ENCODE peak calls at places on chromosomes 1 and 21, in four cellular contexts. One of them, this sample, is unnamed. For H4K20me1, the result is how much of the 10 kb centered on the place peaks cover.

GRCh38 chr1:248696261-248696660 is 6.3 kb downstream of the OR14I1 start:
- DNase-seq in OCI-LY7: peak
- DNase-seq in IMR-90: no peak
- DNase-seq in K562: peak
- DNase-seq in this sample: peak

GRCh38 chr21:14630556-14631069 is 84.5 kb upstream of the SAMSN1 start:
- DNase-seq in K562: peak
- DNase-seq in OCI-LY7: no peak
- DNase-seq in IMR-90: no peak
- DNase-seq in this sample: no peak

GRCh38 chr1:201565024-201565730 is 26.2 kb downstream of the NAV1 start:
- DNase-seq in OCI-LY7: no peak
- DNase-seq in IMR-90: no peak
- DNase-seq in K562: peak
- DNase-seq in this sample: no peak

GRCh38 chr1:113835686-113836290 is 23.5 kb upstream of the RSBN1 start:
- DNase-seq in K562: peak
- DNase-seq in OCI-LY7: peak
- DNase-seq in IMR-90: peak
- DNase-seq in this sample: peak

GRCh38 chr21:15772654-15773053 is 42.9 kb downstream of the USP25 start:
- DNase-seq in OCI-LY7: no peak
- DNase-seq in IMR-90: peak
- DNase-seq in K562: no peak
- DNase-seq in this sample: no peak

GRCh38 chr1:31881698-31882000 is 56.5 kb downstream of the PTP4A2 start:
- DNase-seq in IMR-90: peak
- DNase-seq in K562: no peak
- DNase-seq in OCI-LY7: no peak
- DNase-seq in this sample: no peak

GRCh38 chr1:53362270-53362669 is 34.4 kb upstream of the LRP8 start:
- DNase-seq in IMR-90: no peak
- DNase-seq in OCI-LY7: no peak
- DNase-seq in K562: no peak
- DNase-seq in this sample: no peak

GRCh38 chr21:40318371-40318770 is 451.1 kb downstream of the PCP4 start:
- DNase-seq in IMR-90: no peak
- DNase-seq in K562: no peak
- DNase-seq in OCI-LY7: no peak
- DNase-seq in this sample: no peak

GRCh38 chr1:59343576-59343840 is 46.6 kb downstream of the FGGY start:
- DNase-seq in K562: no peak
- DNase-seq in OCI-LY7: no peak
- DNase-seq in IMR-90: no peak
- DNase-seq in this sample: no peak

GRCh38 chr21:31234936-31235335 is 109.1 kb downstream of the TIAM1 start:
- DNase-seq in OCI-LY7: no peak
- DNase-seq in K562: no peak
- DNase-seq in IMR-90: no peak
- DNase-seq in this sample: no peak

GRCh38 chr1:218616681-218617080 is 271.5 kb downstream of the TGFB2 start:
- DNase-seq in K562: no peak
- DNase-seq in OCI-LY7: no peak
- DNase-seq in IMR-90: peak
- DNase-seq in this sample: no peak

GRCh38 chr21:14273736-14274538 is 58.0 kb downstream of the RBM11 start:
- DNase-seq in IMR-90: no peak
- DNase-seq in K562: peak
- DNase-seq in OCI-LY7: no peak
- DNase-seq in this sample: no peak

GRCh38 chr21:44344541-44345183 is 5.5 kb upstream of the CFAP410 start:
- DNase-seq in K562: no peak
- DNase-seq in OCI-LY7: no peak
- DNase-seq in IMR-90: no peak
- DNase-seq in this sample: no peak

GRCh38 chr1:71135571-71135970 is 54.7 kb upstream of the ZRANB2 start:
- DNase-seq in IMR-90: no peak
- DNase-seq in K562: no peak
- DNase-seq in OCI-LY7: no peak
- DNase-seq in this sample: no peak

GRCh38 chr1:110048923-110049601 is 14.6 kb downstream of the STRIP1 start:
- DNase-seq in K562: no peak
- DNase-seq in IMR-90: no peak
- DNase-seq in OCI-LY7: no peak
- DNase-seq in this sample: no peak

GRCh38 chr1:204206121-204206520 is 7.7 kb downstream of the GOLT1A start:
- DNase-seq in IMR-90: peak
- DNase-seq in K562: no peak
- DNase-seq in OCI-LY7: no peak
- DNase-seq in this sample: no peak

GRCh38 chr1:77039739-77040138 is 172.5 kb downstream of the ST6GALNAC5 start:
- DNase-seq in IMR-90: peak
- DNase-seq in OCI-LY7: no peak
- DNase-seq in K562: no peak
- DNase-seq in this sample: peak

GRCh38 chr21:29098156-29098555 is 24.7 kb upstream of the CCT8 start:
- DNase-seq in K562: no peak
- DNase-seq in IMR-90: peak
- DNase-seq in OCI-LY7: no peak
- DNase-seq in this sample: no peak

GRCh38 chr1:74505133-74505532 is 7.3 kb downstream of the LRRC53 start:
- DNase-seq in OCI-LY7: no peak
- DNase-seq in K562: no peak
- DNase-seq in IMR-90: no peak
- DNase-seq in this sample: no peak

GRCh38 chr1:53071167-53071865 is 9.3 kb downstream of the PODN start:
- DNase-seq in OCI-LY7: no peak
- DNase-seq in K562: no peak
- DNase-seq in IMR-90: no peak
- DNase-seq in this sample: no peak

GRCh38 chr21:17050156-17050555 is 462.7 kb upstream of the CXADR start:
- DNase-seq in K562: no peak
- DNase-seq in IMR-90: peak
- DNase-seq in OCI-LY7: no peak
- DNase-seq in this sample: no peak

GRCh38 chr1:151980287-151981177 is 13.1 kb downstream of the S100A10 start:
- DNase-seq in OCI-LY7: no peak
- DNase-seq in K562: no peak
- DNase-seq in IMR-90: peak
- DNase-seq in this sample: peak

GRCh38 chr21:36510911-36511310 is 31.0 kb upstream of the CLDN14 start:
- DNase-seq in IMR-90: no peak
- DNase-seq in OCI-LY7: no peak
- DNase-seq in K562: no peak
- DNase-seq in this sample: no peak

GRCh38 chr1:38308780-38309179 is 262.2 kb upstream of the POU3F1 start:
- DNase-seq in OCI-LY7: no peak
- DNase-seq in IMR-90: no peak
- DNase-seq in K562: peak
- DNase-seq in this sample: no peak

GRCh38 chr1:33758698-33759097 is 105.2 kb upstream of the HMGB4 start:
- DNase-seq in OCI-LY7: no peak
- DNase-seq in IMR-90: peak
- DNase-seq in K562: no peak
- DNase-seq in this sample: no peak

GRCh38 chr1:17984510-17985085 is 123.0 kb upstream of the IGSF21 start:
- DNase-seq in K562: peak
- DNase-seq in OCI-LY7: peak
- DNase-seq in IMR-90: no peak
- DNase-seq in this sample: no peak

GRCh38 chr1:221869759-221870158 is 127.9 kb upstream of the DUSP10 start:
- DNase-seq in K562: no peak
- DNase-seq in OCI-LY7: no peak
- DNase-seq in IMR-90: peak
- DNase-seq in this sample: no peak

GRCh38 chr1:4655674-4656532 is 1.5 kb downstream of the AJAP1 start:
- DNase-seq in K562: peak
- DNase-seq in OCI-LY7: peak
- DNase-seq in IMR-90: no peak
- DNase-seq in this sample: no peak

GRCh38 chr1:4653328-4653660 is 1.1 kb upstream of the AJAP1 start:
- DNase-seq in K562: no peak
- DNase-seq in IMR-90: no peak
- DNase-seq in OCI-LY7: no peak
- DNase-seq in this sample: no peak

GRCh38 chr1:4653796-4654715 is at the start of gene AJAP1:
- DNase-seq in IMR-90: no peak
- DNase-seq in OCI-LY7: no peak
- DNase-seq in K562: no peak
- DNase-seq in this sample: no peak

GRCh38 chr1:4656533-4657140 is 2.2 kb downstream of the AJAP1 start:
- DNase-seq in K562: no peak
- DNase-seq in OCI-LY7: no peak
- DNase-seq in IMR-90: no peak
- DNase-seq in this sample: no peak

GRCh38 chr1:4654764-4655673 is 610 bp downstream of the AJAP1 start:
- DNase-seq in K562: no peak
- DNase-seq in OCI-LY7: no peak
- DNase-seq in IMR-90: no peak
- DNase-seq in this sample: no peak
- H4K20me1 ChIP-seq in K562: under half
- H4K20me1 ChIP-seq in OCI-LY7: under half
- H4K20me1 ChIP-seq in IMR-90: under half
- H4K20me1 ChIP-seq in this sample: under half

GRCh38 chr1:63836374-63836773 is 62.6 kb downstream of the ROR1 start:
- DNase-seq in IMR-90: no peak
- DNase-seq in K562: no peak
- DNase-seq in OCI-LY7: no peak
- DNase-seq in this sample: no peak
- H3K27ac ChIP-seq in IMR-90: no peak
- H3K27ac ChIP-seq in K562: no peak
- H3K27ac ChIP-seq in OCI-LY7: no peak
- H3K27ac ChIP-seq in this sample: no peak

DNA sequence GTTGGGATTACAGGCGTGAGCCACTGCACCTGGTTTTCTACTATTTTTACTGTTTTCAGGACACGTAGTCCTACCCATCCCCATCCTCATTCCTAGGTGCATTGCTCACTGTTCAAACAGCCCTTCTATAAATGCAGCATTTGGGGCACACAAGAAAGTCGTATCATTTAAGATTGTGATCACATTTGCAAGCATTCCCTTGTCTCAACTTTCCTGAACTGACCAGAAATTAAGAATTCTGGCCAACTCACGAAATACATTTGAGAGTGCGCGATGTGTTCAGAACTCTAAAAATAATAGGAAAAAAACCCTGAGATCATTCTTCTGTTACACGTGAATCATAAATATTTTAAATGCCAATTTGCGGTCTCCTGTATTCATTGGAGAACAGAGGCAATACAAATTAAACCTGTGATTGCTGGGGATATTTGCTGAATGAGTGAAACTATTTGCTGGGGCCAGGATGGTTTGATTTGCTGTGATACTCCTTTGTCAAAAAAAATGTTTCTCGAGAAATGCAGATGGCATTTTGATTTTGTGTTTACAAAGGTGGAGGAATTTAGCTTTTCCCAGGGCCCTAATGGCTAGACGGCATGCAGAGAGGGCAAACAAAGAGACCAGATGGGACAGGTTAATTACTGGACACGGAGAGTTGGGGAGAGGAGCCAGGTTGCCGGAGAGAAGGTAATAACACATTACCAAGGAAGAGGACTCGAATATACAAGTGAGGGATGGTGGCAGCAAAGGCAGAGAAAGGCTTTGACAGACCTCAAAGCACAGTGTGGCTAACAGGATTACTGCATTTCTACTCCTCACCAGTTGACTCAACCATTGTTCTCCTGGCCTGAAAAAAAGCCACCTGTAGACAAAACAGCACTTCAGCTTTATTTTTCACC is 38.4 kb downstream of the STPG1 start:
- DNase-seq in K562: no peak
- DNase-seq in IMR-90: peak
- DNase-seq in OCI-LY7: no peak
- DNase-seq in this sample: peak
- TF ChIP-seq CTCF in K562: no peak
- TF ChIP-seq CTCF in IMR-90: no peak
- TF ChIP-seq CTCF in OCI-LY7: no peak
- TF ChIP-seq CTCF in this sample: no peak

DNA sequence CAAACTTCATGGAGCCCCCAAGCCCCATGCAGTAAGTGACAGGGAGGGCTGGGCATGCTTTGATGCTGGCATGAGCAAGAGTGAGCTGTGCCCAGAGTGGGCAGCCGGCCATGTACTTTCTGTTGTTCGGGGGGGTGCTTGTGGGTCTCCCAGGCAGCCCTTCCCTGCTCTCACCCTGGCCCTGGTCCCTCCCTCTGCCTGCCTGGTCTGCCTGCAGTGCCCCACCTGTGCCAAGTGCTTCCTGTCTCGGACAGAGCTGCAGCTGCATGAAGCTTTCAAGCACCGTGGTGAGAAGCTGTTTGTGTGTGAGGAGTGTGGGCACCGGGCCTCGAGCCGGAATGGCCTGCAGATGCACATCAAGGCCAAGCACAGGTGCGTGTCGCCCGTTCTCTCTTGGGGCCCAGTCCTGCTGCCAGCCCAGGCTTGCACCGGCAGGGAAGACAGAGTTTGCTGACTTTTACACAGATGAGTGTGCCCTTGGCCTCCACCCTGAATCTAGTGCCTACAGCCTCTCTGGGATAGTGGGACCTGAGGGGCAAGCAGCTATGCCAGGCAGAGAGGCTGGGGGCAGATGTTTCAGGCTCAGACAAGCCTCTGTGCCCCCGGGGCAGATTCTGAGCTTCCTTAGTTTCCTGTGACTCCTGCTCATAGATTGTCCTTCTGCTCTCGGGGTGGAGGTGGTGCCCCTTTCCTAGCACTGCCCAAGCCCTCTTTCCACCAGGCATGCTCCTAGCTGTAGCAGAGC is 7.6 kb downstream of the ZBTB48 start:
- DNase-seq in IMR-90: no peak
- DNase-seq in OCI-LY7: peak
- DNase-seq in K562: no peak
- DNase-seq in this sample: no peak
- H4K20me1 ChIP-seq in IMR-90: under half
- H4K20me1 ChIP-seq in OCI-LY7: under half
- H4K20me1 ChIP-seq in K562: under half
- H4K20me1 ChIP-seq in this sample: under half

GRCh38 chr1:42932442-42932941 is 26.2 kb downstream of the SLC2A1 start:
- DNase-seq in IMR-90: no peak
- DNase-seq in K562: no peak
- DNase-seq in OCI-LY7: no peak
- DNase-seq in this sample: no peak
- H3K27ac ChIP-seq in IMR-90: no peak
- H3K27ac ChIP-seq in K562: peak
- H3K27ac ChIP-seq in OCI-LY7: peak
- H3K27ac ChIP-seq in this sample: peak

This sample was measured in PC-9.